ENCODE peak calls at places on chromosomes 6 and 20, in seven cellular contexts. N, I, L, Q, C, M and X are unnamed samples.
A peak's percentile ranks its signal among the peaks of the same experiment; 100 is the strongest.

GRCh38 chr20:3456648-3457047 is 14.2 kb upstream of the ATRN start:
- DNase-seq in M (no peak), I (no peak), L (no peak), N (no peak), Q (no peak), C (no peak), X (no peak)

GRCh38 chr6:93136111-93136510 is 283.2 kb downstream of the EPHA7 start:
- DNase-seq in Q (peak; percentile 6), C (no peak), N (no peak), M (no peak), L (no peak), I (no peak), X (no peak)

GRCh38 chr6:43986177-43986825 is 141.0 kb downstream of the MRPL14 start:
- DNase-seq in N (no peak), Q (no peak), C (no peak), I (no peak), L (no peak), M (no peak), X (no peak)

GRCh38 chr20:53750827-53751393 is 157.3 kb upstream of the ZNF217 start:
- DNase-seq in Q (no peak), I (no peak), C (peak; percentile 42), N (no peak), M (no peak), L (no peak), X (no peak)

GRCh38 chr6:134531611-134532010 is 213.7 kb upstream of the SGK1 start:
- DNase-seq in C (no peak), I (no peak), N (no peak), M (no peak), Q (no peak), L (no peak), X (no peak)

GRCh38 chr20:47545499-47545898 is 43.8 kb downstream of the NCOA3 start:
- DNase-seq in L (no peak), C (no peak), Q (no peak), N (no peak), I (no peak), M (no peak), X (no peak)

GRCh38 chr20:4507288-4507719 is 214.4 kb upstream of the PRND start:
- DNase-seq in N (peak; percentile 89), Q (no peak), I (no peak), L (no peak), C (no peak), M (no peak), X (no peak)

GRCh38 chr6:55963301-55963700 is 87.9 kb upstream of the BMP5 start:
- DNase-seq in C (no peak), I (no peak), Q (no peak), L (no peak), N (peak; percentile 10), M (no peak), X (no peak)

GRCh38 chr6:133945158-133945557 is 7.9 kb upstream of the TBPL1 start:
- DNase-seq in M (no peak), I (no peak), C (no peak), Q (peak; percentile 25), L (no peak), N (no peak), X (no peak)

GRCh38 chr20:51902933-51903332 is 100.6 kb upstream of the SALL4 start:
- DNase-seq in C (no peak), N (no peak), M (no peak), I (no peak), L (no peak), Q (no peak), X (no peak)

GRCh38 chr6:17268114-17268513 is 13.0 kb upstream of the RBM24 start:
- DNase-seq in I (no peak), M (no peak), Q (no peak), L (no peak), N (no peak), C (no peak), X (no peak)

GRCh38 chr6:40274058-40274457 is 313.1 kb downstream of the LRFN2 start:
- DNase-seq in L (no peak), Q (no peak), M (no peak), N (peak; percentile 18), C (no peak), I (no peak), X (no peak)

GRCh38 chr6:43103253-43103876 is 27.3 kb downstream of the PTK7 start:
- DNase-seq in C (no peak), M (no peak), I (no peak), N (no peak), Q (no peak), L (no peak), X (no peak)

GRCh38 chr6:165573671-165574070 is 89.4 kb downstream of the PDE10A start:
- DNase-seq in N (peak; percentile 24), Q (peak; percentile 5), M (peak; percentile 22), L (peak; percentile 73), I (no peak), C (no peak), X (no peak)

GRCh38 chr6:39496951-39497350 is 174.4 kb upstream of the KCNK16 start:
- DNase-seq in C (no peak), I (peak; percentile 41), Q (no peak), M (peak; percentile 38), L (peak; percentile 74), N (no peak), X (peak; percentile 48)

GRCh38 chr20:19745106-19745505 is 13.0 kb upstream of the RIN2 start:
- DNase-seq in N (no peak), C (no peak), L (no peak), Q (no peak), I (no peak), M (no peak), X (no peak)

GRCh38 chr6:116663308-116663707 is 5.3 kb downstream of the ZUP1 start:
- DNase-seq in Q (no peak), N (no peak), L (no peak), M (no peak), C (no peak), I (no peak), X (no peak)

GRCh38 chr6:5657684-5658429 is 348.9 kb downstream of the NRN1 start:
- DNase-seq in N (no peak), M (no peak), I (no peak), L (no peak), C (no peak), Q (no peak), X (no peak)

GRCh38 chr6:17002123-17002522 is 99.7 kb upstream of the STMND1 start:
- DNase-seq in N (no peak), M (no peak), Q (no peak), I (no peak), C (no peak), L (no peak), X (no peak)

GRCh38 chr6:7911345-7911725 is 747 bp upstream of the TXNDC5 start:
- DNase-seq in L (no peak), C (no peak), M (no peak), Q (no peak), I (no peak), N (peak; percentile 64), X (peak; percentile 44)

DNA sequence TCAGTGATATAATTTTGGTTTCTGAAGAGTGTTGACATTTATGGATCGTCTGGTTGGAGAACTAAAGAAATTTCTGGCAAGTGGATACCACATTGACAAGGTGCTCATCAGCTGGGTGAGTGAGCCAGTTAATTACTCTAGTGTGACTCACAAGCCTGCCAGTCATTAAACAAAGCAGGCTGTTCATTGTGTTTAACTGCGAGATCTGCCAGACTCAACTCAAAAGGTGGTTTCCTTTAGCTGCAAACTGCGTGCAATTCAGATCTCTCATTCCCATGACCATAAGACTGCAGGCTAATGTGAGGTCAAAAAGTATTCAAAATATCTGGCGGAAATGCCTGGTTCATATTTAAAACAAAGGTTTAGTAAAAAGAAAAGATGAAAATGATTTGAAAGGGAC is 32.5 kb upstream of the IYD start:
- DNase-seq in M (no peak), Q (peak; percentile 45), L (no peak), C (no peak), I (no peak), N (peak; percentile 94), X (peak; percentile 34)
- H3K36me3 ChIP-seq in M (no peaks in the 10 kb centered on the region), Q (no peaks in the 10 kb centered on the region), L (no peaks in the 10 kb centered on the region), C (no peaks in the 10 kb centered on the region), I (no peaks in the 10 kb centered on the region), N (no peaks in the 10 kb centered on the region), X (no peaks in the 10 kb centered on the region)

GRCh38 chr6:53944538-53944937 is 149.7 kb downstream of the LRRC1 start:
- DNase-seq in C (no peak), I (no peak), M (no peak), Q (no peak), L (no peak), N (no peak), X (no peak)
- H3K36me3 ChIP-seq in C (no peaks in the 10 kb centered on the region), I (no peaks in the 10 kb centered on the region), M (no peaks in the 10 kb centered on the region), Q (no peaks in the 10 kb centered on the region), L (no peaks in the 10 kb centered on the region), N (no peaks in the 10 kb centered on the region), X (no peaks in the 10 kb centered on the region)

DNA sequence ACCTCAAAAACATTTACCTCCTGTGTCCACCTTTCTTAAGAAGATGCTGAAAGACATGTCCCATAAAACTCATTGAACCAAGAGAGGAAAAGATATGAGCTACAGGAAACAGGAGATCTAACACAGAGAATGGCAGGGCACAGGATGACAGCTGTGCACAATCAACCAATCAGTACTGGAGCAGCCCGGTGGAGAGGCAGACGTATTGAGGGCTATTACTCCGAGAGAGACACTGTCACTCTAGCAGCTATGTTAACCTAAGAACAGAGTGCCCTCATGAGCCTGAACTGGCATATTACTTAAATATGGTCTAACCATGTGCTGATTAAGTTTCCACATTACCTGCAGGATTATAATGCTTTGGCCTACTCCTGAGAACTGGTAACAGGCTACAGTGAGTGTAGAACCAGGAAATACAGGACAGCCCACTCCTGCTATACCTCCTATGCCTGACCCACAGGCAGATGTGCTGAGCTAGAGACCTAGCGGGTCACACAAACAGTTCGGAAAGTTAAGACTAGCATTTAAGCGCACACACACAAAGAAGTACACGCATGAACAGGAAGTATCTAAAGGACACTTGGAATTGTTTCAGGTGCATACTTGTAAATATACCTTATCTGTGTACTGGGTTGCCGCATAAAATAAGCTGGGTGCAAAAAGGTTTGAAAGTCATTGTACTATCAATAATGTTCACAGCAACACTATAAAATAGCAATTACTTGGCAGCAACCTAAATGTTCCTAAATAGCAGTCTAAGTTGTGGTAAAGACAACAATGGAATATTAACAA is 199.3 kb upstream of the SHLD1 start:
- DNase-seq in Q (no peak), C (no peak), I (no peak), M (no peak), N (no peak), L (no peak), X (no peak)
- H3K36me3 ChIP-seq in Q (peaks cover 6% of the 10 kb centered on the region), C (peaks cover 36% of the 10 kb centered on the region), I (no peaks in the 10 kb centered on the region), M (no peaks in the 10 kb centered on the region), N (peaks cover 5% of the 10 kb centered on the region), L (peaks cover 38% of the 10 kb centered on the region), X (no peaks in the 10 kb centered on the region)

GRCh38 chr20:37807901-37808751 is 94.8 kb upstream of the VSTM2L start:
- DNase-seq in I (no peak), C (no peak), L (no peak), Q (peak; percentile 18), M (no peak), N (no peak), X (no peak)
- H3K36me3 ChIP-seq in I (no peaks in the 10 kb centered on the region), C (peaks cover 15% of the 10 kb centered on the region), L (peaks cover 12% of the 10 kb centered on the region), Q (peaks cover 2% of the 10 kb centered on the region), M (no peaks in the 10 kb centered on the region), N (peaks cover 8% of the 10 kb centered on the region), X (no peaks in the 10 kb centered on the region)